ENCODE peak calls at places on chromosomes 3 and 15, in four cellular contexts. X is GM12865; N is GM23248; H is stimulated activated CD4-positive, alpha-beta T cell treated with anti-CD3 and anti-CD28 coated beads, Interleukin-2, amount 100 ng/mL, for 48 hours. E is an unnamed sample.

GRCh38 chr3:172040976-172041963 is 1.9 kb downstream of the FNDC3B start:
- DNase-seq in X (no peak), N (peak), H (no peak), E (no peak)

GRCh38 chr3:27293954-27294353 is 75.2 kb downstream of the NEK10 start:
- DNase-seq in N (no peak), H (no peak), X (no peak), E (no peak)

GRCh38 chr15:69154026-69154425 is 6.4 kb upstream of the GLCE start:
- DNase-seq in N (no peak), H (no peak), X (no peak), E (no peak)

GRCh38 chr3:11224010-11224409 is 48.2 kb upstream of the ATG7 start:
- DNase-seq in N (no peak), X (no peak), H (no peak), E (no peak)

GRCh38 chr3:36455406-36455805 is 75.1 kb downstream of the STAC start:
- DNase-seq in N (no peak), X (no peak), H (no peak), E (no peak)

GRCh38 chr3:14431928-14432834 is 29.8 kb downstream of the SLC6A6 start:
- DNase-seq in H (peak), X (peak), N (peak), E (peak)

GRCh38 chr3:185112186-185112585 is 40.7 kb downstream of the C3orf70 start:
- DNase-seq in X (no peak), H (no peak), N (no peak), E (no peak)

GRCh38 chr15:42194502-42194901 is 13.6 kb downstream of the VPS39 start:
- DNase-seq in H (no peak), N (peak), X (no peak), E (no peak)

GRCh38 chr15:57327985-57328471 is 48.3 kb upstream of the CGNL1 start:
- DNase-seq in H (no peak), X (no peak), N (peak), E (no peak)

GRCh38 chr3:45055032-45055410 is 28.9 kb downstream of the CLEC3B start:
- DNase-seq in N (peak), X (no peak), H (no peak), E (no peak)

GRCh38 chr3:187912007-187912406 is 166.7 kb upstream of the BCL6 start:
- DNase-seq in N (no peak), H (no peak), X (no peak), E (no peak)

GRCh38 chr3:140004271-140004670 is 69.3 kb downstream of the CLSTN2 start:
- DNase-seq in X (no peak), H (no peak), N (no peak), E (no peak)

GRCh38 chr15:101110681-101111569 is 140.9 kb downstream of the CHSY1 start:
- DNase-seq in H (no peak), N (no peak), X (no peak), E (no peak)

GRCh38 chr3:34056951-34057390 is 258.5 kb downstream of the PDCD6IP start:
- DNase-seq in H (peak), X (peak), N (peak), E (no peak)

GRCh38 chr15:100281096-100281917 is 60.5 kb downstream of the ADAMTS17 start:
- DNase-seq in N (no peak), H (no peak), X (no peak), E (no peak)

GRCh38 chr3:73624363-73625123 is at the start of gene PDZRN3:
- DNase-seq in N (peak), X (no peak), H (no peak), E (peak)

GRCh38 chr3:195893516-195893915 is 14.8 kb downstream of the TNK2 start:
- DNase-seq in N (no peak), X (no peak), H (no peak), E (no peak)

GRCh38 chr3:99023590-99024192 is 122.2 kb upstream of the DCBLD2 start:
- DNase-seq in X (peak), N (peak), H (no peak), E (no peak)

GRCh38 chr3:9398715-9399708 is 1.6 kb downstream of the SETD5 start:
- DNase-seq in N (peak), H (no peak), X (peak), E (no peak)

GRCh38 chr3:95655363-95655986 is 1158.9 kb upstream of the EPHA6 start:
- DNase-seq in H (no peak), X (no peak), N (no peak), E (no peak)